ENCODE peak calls at places on chromosomes 6 and 20, in four cellular contexts. S, F, O and Y are unnamed samples.

GRCh38 chr6:48891308-48891707 is 571.7 kb downstream of the MMUT start:
- DNase-seq in S (no peak), F (no peak), O (no peak), Y (no peak)

GRCh38 chr20:45924391-45925261 is 9.9 kb upstream of the PCIF1 start:
- DNase-seq in S (peak; percentile 66), F (no peak), O (no peak), Y (no peak)

GRCh38 chr6:90187437-90188049 is 109.1 kb downstream of the BACH2 start:
- DNase-seq in S (no peak), F (no peak), O (no peak), Y (no peak)

GRCh38 chr6:60695232-60695631 is 1590.8 kb downstream of the KHDRBS2 start:
- DNase-seq in S (no peak), F (no peak), O (no peak), Y (no peak)

GRCh38 chr6:157675859-157676640 is 147.0 kb upstream of the SNX9 start:
- DNase-seq in S (no peak), F (no peak), O (no peak), Y (no peak)

GRCh38 chr6:45421700-45422540 is 44.2 kb upstream of the SUPT3H start:
- DNase-seq in S (peak; percentile 16), F (no peak), O (peak; percentile 64), Y (no peak)

GRCh38 chr6:42313038-42313437 is 95.4 kb upstream of the MRPS10 start:
- DNase-seq in S (no peak), F (no peak), O (no peak), Y (no peak)

GRCh38 chr6:169830876-169831275 is 79.5 kb downstream of the ERMARD start:
- DNase-seq in S (no peak), F (no peak), O (no peak), Y (no peak)

GRCh38 chr6:47162231-47162630 is 120.1 kb upstream of the ADGRF1 start:
- DNase-seq in S (no peak), F (no peak), O (no peak), Y (no peak)
- TF ChIP-seq REST in S (no peak), F (no peak), O (no peak), Y (no peak)

DNA sequence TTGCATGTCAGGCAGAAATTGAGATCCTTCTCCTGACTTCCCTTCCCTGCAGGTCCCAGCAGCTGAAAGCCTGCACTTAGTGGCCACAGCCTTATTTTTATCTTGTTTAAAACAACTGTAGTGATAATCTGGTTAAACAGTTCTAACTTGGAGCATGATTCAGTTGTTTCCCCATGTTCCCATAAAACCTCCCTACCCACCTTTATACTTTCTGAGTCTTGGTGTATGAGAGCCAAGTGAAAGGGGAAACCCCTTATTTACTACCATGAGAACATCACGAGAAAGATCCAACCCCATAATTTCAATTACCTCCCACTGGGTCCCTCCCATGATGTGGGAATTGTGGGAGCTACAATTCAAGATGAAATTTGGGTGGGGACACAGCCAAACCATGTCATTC is 195.3 kb downstream of the SLC16A10 start:
- DNase-seq in S (no peak), F (no peak), O (no peak), Y (no peak)
- TF ChIP-seq TCF7L2 in S (no peak), F (no peak), O (no peak), Y (no peak)

GRCh38 chr6:86355271-86355670 is 582.1 kb upstream of the HTR1E start:
- DNase-seq in S (no peak), F (no peak), O (no peak), Y (no peak)

GRCh38 chr6:86357877-86358276 is 579.5 kb upstream of the HTR1E start:
- DNase-seq in S (no peak), F (no peak), O (no peak), Y (no peak)
- TF ChIP-seq REST in S (peak; percentile 65), F (no peak), O (no peak), Y (peak; percentile 54)

GRCh38 chr20:15848126-15848525 is 725.1 kb downstream of the KIF16B start:
- DNase-seq in S (no peak), F (no peak), O (no peak), Y (no peak)
- TF ChIP-seq TCF7L2 in S (no peak), F (no peak), O (no peak), Y (no peak)